ENCODE peak calls at places on chromosomes 3 and 15, in four cellular contexts. One of them, this sample, is unnamed.

GRCh38 chr3:183576487-183577107 is 21.1 kb upstream of the KLHL6 start:
- DNase-seq in stimulated activated naive B cell treated with anti-CD40 and anti-IgM and Interleukin-4, amounts not matched to agents 10 μg/mL and 1 μg/mL and 100 μg/mL, for 72 hours: no peak
- DNase-seq in upper lobe of right lung: no peak
- DNase-seq in AG08395: no peak
- DNase-seq in this sample: no peak

GRCh38 chr3:46848271-46849097 is 14.8 kb downstream of the MYL3 start:
- DNase-seq in stimulated activated naive B cell treated with anti-CD40 and anti-IgM and Interleukin-4, amounts not matched to agents 10 μg/mL and 1 μg/mL and 100 μg/mL, for 72 hours: no peak
- DNase-seq in upper lobe of right lung: peak; percentile 64
- DNase-seq in AG08395: peak; percentile 51
- DNase-seq in this sample: no peak

GRCh38 chr3:130658666-130659065 is 88.0 kb downstream of the PIK3R4 start:
- DNase-seq in stimulated activated naive B cell treated with anti-CD40 and anti-IgM and Interleukin-4, amounts not matched to agents 10 μg/mL and 1 μg/mL and 100 μg/mL, for 72 hours: no peak
- DNase-seq in upper lobe of right lung: no peak
- DNase-seq in AG08395: peak; percentile 43
- DNase-seq in this sample: no peak

GRCh38 chr3:132321321-132321720 is 4.1 kb downstream of the ACP3 start:
- DNase-seq in stimulated activated naive B cell treated with anti-CD40 and anti-IgM and Interleukin-4, amounts not matched to agents 10 μg/mL and 1 μg/mL and 100 μg/mL, for 72 hours: no peak
- DNase-seq in upper lobe of right lung: no peak
- DNase-seq in AG08395: no peak
- DNase-seq in this sample: no peak

GRCh38 chr15:82177291-82178010 is 85.1 kb downstream of the EFL1 start:
- DNase-seq in stimulated activated naive B cell treated with anti-CD40 and anti-IgM and Interleukin-4, amounts not matched to agents 10 μg/mL and 1 μg/mL and 100 μg/mL, for 72 hours: no peak
- DNase-seq in upper lobe of right lung: no peak
- DNase-seq in AG08395: peak; percentile 57
- DNase-seq in this sample: no peak

GRCh38 chr3:189727898-189728297 is 96.7 kb downstream of the TP63 start:
- DNase-seq in stimulated activated naive B cell treated with anti-CD40 and anti-IgM and Interleukin-4, amounts not matched to agents 10 μg/mL and 1 μg/mL and 100 μg/mL, for 72 hours: no peak
- DNase-seq in upper lobe of right lung: no peak
- DNase-seq in AG08395: peak; percentile 38
- DNase-seq in this sample: no peak

GRCh38 chr15:70474682-70475438 is 288.5 kb downstream of the UACA start:
- DNase-seq in stimulated activated naive B cell treated with anti-CD40 and anti-IgM and Interleukin-4, amounts not matched to agents 10 μg/mL and 1 μg/mL and 100 μg/mL, for 72 hours: no peak
- DNase-seq in upper lobe of right lung: peak; percentile 90
- DNase-seq in AG08395: peak; percentile 89
- DNase-seq in this sample: no peak

GRCh38 chr3:180284331-180285110 is 247.8 kb upstream of the PEX5L start:
- DNase-seq in stimulated activated naive B cell treated with anti-CD40 and anti-IgM and Interleukin-4, amounts not matched to agents 10 μg/mL and 1 μg/mL and 100 μg/mL, for 72 hours: no peak
- DNase-seq in upper lobe of right lung: no peak
- DNase-seq in AG08395: no peak
- DNase-seq in this sample: no peak

GRCh38 chr3:136787226-136787793 is 31.6 kb upstream of the SLC35G2 start:
- DNase-seq in stimulated activated naive B cell treated with anti-CD40 and anti-IgM and Interleukin-4, amounts not matched to agents 10 μg/mL and 1 μg/mL and 100 μg/mL, for 72 hours: no peak
- DNase-seq in upper lobe of right lung: no peak
- DNase-seq in AG08395: peak; percentile 19
- DNase-seq in this sample: no peak

GRCh38 chr15:65862682-65863081 is 6.6 kb upstream of the RAB11A start:
- DNase-seq in stimulated activated naive B cell treated with anti-CD40 and anti-IgM and Interleukin-4, amounts not matched to agents 10 μg/mL and 1 μg/mL and 100 μg/mL, for 72 hours: peak; percentile 30
- DNase-seq in upper lobe of right lung: no peak
- DNase-seq in AG08395: peak; percentile 52
- DNase-seq in this sample: peak; percentile 52

GRCh38 chr3:142968319-142968718 is 4.8 kb upstream of the PAQR9 start:
- DNase-seq in stimulated activated naive B cell treated with anti-CD40 and anti-IgM and Interleukin-4, amounts not matched to agents 10 μg/mL and 1 μg/mL and 100 μg/mL, for 72 hours: no peak
- DNase-seq in upper lobe of right lung: no peak
- DNase-seq in AG08395: no peak
- DNase-seq in this sample: no peak

This sample was measured in GM06990.